ENCODE peak calls at places on chromosomes 4 and X, in six cellular contexts. D is AML-193; P is NCI-H524; V is activated B cell treated with CpG ODN at 0.5 μM for 24 hours; X is stimulated activated CD4-positive, alpha-beta T cell treated with anti-CD3 and anti-CD28 coated beads, Interleukin-15, amount 100 ng/mL, for 1 hour; G is mucosa of descending colon. O is an unnamed sample.

GRCh38 chrX:9676311-9676710 is 89.3 kb downstream of the GPR143 start:
- DNase-seq in D (no peak), V (no peak), X (no peak), G (no peak), P (no peak), O (no peak)

GRCh38 chr4:26785766-26786165 is 74.9 kb upstream of the STIM2 start:
- DNase-seq in V (no peak), G (no peak), D (no peak), X (no peak), P (no peak), O (no peak)

GRCh38 chrX:56963377-56963776 is 32.0 kb downstream of the SPIN3 start:
- DNase-seq in P (no peak), X (no peak), V (no peak), D (no peak), G (no peak), O (no peak)

GRCh38 chr4:99848576-99848975 is 31.9 kb downstream of the DAPP1 start:
- DNase-seq in G (no peak), V (no peak), X (no peak), P (no peak), D (no peak), O (no peak)

GRCh38 chr4:81490761-81491160 is 19.1 kb upstream of the RASGEF1B start:
- DNase-seq in D (no peak), V (no peak), G (no peak), P (no peak), X (no peak), O (no peak)

GRCh38 chr4:36303430-36304137 is 22.2 kb downstream of the DTHD1 start:
- DNase-seq in X (no peak), D (peak; percentile 85), P (no peak), V (no peak), G (no peak), O (no peak)

GRCh38 chrX:150543230-150544155 is 24.9 kb upstream of the MTM1 start:
- DNase-seq in P (no peak), G (no peak), D (no peak), X (no peak), V (no peak), O (no peak)

GRCh38 chrX:16989750-16990149 is 43.3 kb downstream of the REPS2 start:
- DNase-seq in X (no peak), P (no peak), V (no peak), G (no peak), D (no peak), O (no peak)

GRCh38 chr4:137226900-137227299 is 305.4 kb downstream of the PCDH18 start:
- DNase-seq in G (no peak), D (no peak), V (no peak), X (no peak), P (peak; percentile 7), O (no peak)

GRCh38 chr4:106695846-106696245 is 327.3 kb upstream of the GIMD1 start:
- DNase-seq in G (no peak), X (no peak), V (no peak), D (no peak), P (no peak), O (no peak)

GRCh38 chr4:169270810-169271691 is at the start of gene SH3RF1:
- DNase-seq in X (no peak), G (peak; percentile 87), D (peak; percentile 49), P (peak; percentile 60), V (peak; percentile 56), O (peak; percentile 21)

GRCh38 chr4:181528570-181529184 is 714.5 kb upstream of the TENM3 start:
- DNase-seq in X (no peak), V (no peak), D (peak; percentile 8), P (peak; percentile 67), G (peak; percentile 61), O (peak; percentile 8)

GRCh38 chr4:56909083-56909981 is 1.6 kb downstream of the REST start:
- DNase-seq in V (no peak), G (peak; percentile 74), D (peak; percentile 19), X (no peak), P (peak; percentile 20), O (no peak)

GRCh38 chrX:22742174-22742573 is 257.6 kb upstream of the DDX53 start:
- DNase-seq in G (no peak), X (no peak), D (no peak), P (peak; percentile 28), V (no peak), O (no peak)

GRCh38 chr4:67436742-67437141 is 108.6 kb downstream of the CENPC start:
- DNase-seq in P (no peak), D (no peak), X (no peak), V (no peak), G (no peak), O (no peak)

GRCh38 chr4:140249351-140249750 is 95.4 kb upstream of the MAML3 start:
- DNase-seq in G (no peak), X (no peak), V (no peak), D (peak; percentile 15), P (peak; percentile 11), O (no peak)

GRCh38 chr4:153067376-153067775 is 131.3 kb downstream of the FHDC1 start:
- DNase-seq in X (no peak), V (no peak), G (no peak), D (no peak), P (no peak), O (no peak)

GRCh38 chr4:337143-337931 is at the start of gene ZNF141:
- DNase-seq in G (peak; percentile 95), X (peak; percentile 70), D (peak; percentile 98), P (peak; percentile 98), V (peak; percentile 78), O (peak; percentile 90)

GRCh38 chr4:128242601-128243000 is 45.0 kb downstream of the PGRMC2 start:
- DNase-seq in X (no peak), D (no peak), G (no peak), P (no peak), V (no peak), O (no peak)

GRCh38 chr4:55609393-55609821 is 17.4 kb upstream of the PDCL2 start:
- DNase-seq in V (no peak), D (no peak), G (no peak), P (no peak), X (no peak), O (no peak)

GRCh38 chr4:182799515-182800215 is 117.5 kb downstream of the DCTD start:
- DNase-seq in X (no peak), V (no peak), D (no peak), P (no peak), G (no peak), O (no peak)

GRCh38 chrX:22534643-22535042 is 261.9 kb downstream of the CBLL2 start:
- DNase-seq in V (no peak), D (no peak), P (no peak), X (no peak), G (peak; percentile 28), O (no peak)

GRCh38 chrX:153958605-153959004 is 13.0 kb downstream of the HCFC1 start:
- DNase-seq in G (no peak), V (no peak), D (no peak), X (no peak), P (no peak), O (no peak)

GRCh38 chrX:8867454-8867853 is 66.3 kb upstream of the FAM9A start:
- DNase-seq in D (no peak), G (no peak), V (no peak), X (no peak), P (peak; percentile 31), O (no peak)

GRCh38 chr4:153521467-153521866 is 55.3 kb downstream of the TMEM131L start:
- DNase-seq in G (no peak), X (no peak), D (no peak), V (no peak), P (no peak), O (no peak)

GRCh38 chrX:153926863-153927685 is 1.0 kb upstream of the ARHGAP4 start:
- DNase-seq in D (peak; percentile 84), P (peak; percentile 59), G (peak; percentile 87), X (peak; percentile 44), V (peak; percentile 64), O (peak; percentile 73)

GRCh38 chrX:12137982-12138365 is 299 bp upstream of the FRMPD4 start:
- DNase-seq in G (no peak), P (peak; percentile 51), D (no peak), V (no peak), X (no peak), O (no peak)

O was measured in NCI-H1694.